ENCODE peak calls at places on chromosomes 2 and 18, in nine cellular contexts. C is activated T-helper 1 cell treated with anti-CD3 and anti-CD28 coated beads, Interleukin-12 subunit alpha, Interleukin-12 subunit beta, Interleukin-2, Interleukin-4 antibody, amounts not matched to agents 30 ng/mL and 10 ng/mL and 1 ng/mL, durations not matched to agents 14 hours and 24 hours and 36 hours; T is naive thymus-derived CD8-positive, alpha-beta T cell; F is HS-27A; A is uterus; O is fibroblast of villous mesenchyme; V is colonic mucosa; J is activated CD8-positive, alpha-beta T cell treated with anti-CD3 and anti-CD28 coated beads for 36 hours; L is progenitor cell of endocrine pancreas. E is an unnamed sample.

GRCh38 chr2:241673797-241674725 is 12.6 kb downstream of the DTYMK start:
- DNase-seq in L (no peak), T (no peak), A (no peak), V (no peak), C (no peak), O (no peak), J (no peak), F (no peak), E (no peak)

GRCh38 chr2:205680067-205680466 is 2.2 kb upstream of the NRP2 start:
- DNase-seq in O (peak; percentile 87), V (peak; percentile 70), J (peak; percentile 63), A (peak; percentile 51), T (peak; percentile 27), L (peak; percentile 47), C (peak; percentile 44), F (peak; percentile 63), E (peak; percentile 90)

GRCh38 chr2:33086400-33087015 is 139.8 kb downstream of the LTBP1 start:
- DNase-seq in T (no peak), V (no peak), L (no peak), F (no peak), J (no peak), O (peak; percentile 49), C (no peak), A (no peak), E (no peak)

GRCh38 chr2:61928816-61929471 is 23.5 kb downstream of the COMMD1 start:
- DNase-seq in V (no peak), O (peak; percentile 76), L (no peak), A (no peak), J (no peak), F (no peak), T (no peak), C (no peak), E (no peak)

GRCh38 chr2:72917138-72917874 is at the start of gene EMX1:
- DNase-seq in C (no peak), J (peak; percentile 63), A (no peak), F (no peak), T (no peak), V (peak; percentile 84), O (no peak), L (peak; percentile 74), E (peak; percentile 88)

GRCh38 chr2:9360701-9361100 is 62.6 kb downstream of the ITGB1BP1 start:
- DNase-seq in O (no peak), A (no peak), C (no peak), F (no peak), J (no peak), L (no peak), V (no peak), T (no peak), E (no peak)

GRCh38 chr2:101563849-101564248 is 88.9 kb upstream of the RFX8 start:
- DNase-seq in V (no peak), T (no peak), O (no peak), A (no peak), C (no peak), J (no peak), F (no peak), L (no peak), E (no peak)

GRCh38 chr18:31217038-31217437 is 54.4 kb upstream of the DSC1 start:
- DNase-seq in J (no peak), C (no peak), O (no peak), L (no peak), T (no peak), A (no peak), F (no peak), V (no peak), E (no peak)

GRCh38 chr18:65352183-65352582 is 398.6 kb upstream of the CDH7 start:
- DNase-seq in O (no peak), C (no peak), T (no peak), F (no peak), J (no peak), V (no peak), L (no peak), A (no peak), E (no peak)

GRCh38 chr2:239570971-239571520 is 170.2 kb upstream of the HDAC4 start:
- DNase-seq in J (no peak), C (no peak), O (no peak), L (no peak), F (no peak), V (no peak), T (no peak), A (no peak), E (no peak)

GRCh38 chr2:152380261-152381055 is 45.5 kb downstream of the FMNL2 start:
- DNase-seq in C (no peak), T (no peak), O (no peak), V (no peak), J (no peak), A (no peak), L (no peak), F (no peak), E (no peak)

GRCh38 chr2:206531996-206532543 is 88.7 kb downstream of the ADAM23 start:
- DNase-seq in F (no peak), A (no peak), T (no peak), C (no peak), V (no peak), J (no peak), O (no peak), L (no peak), E (no peak)